ENCODE peak calls at places on chromosomes 13 and 19, in four cellular contexts. Y is K562, H is HL-60, X is GM12878. C is an unnamed sample.

GRCh38 chr13:105990256-105990958 is 545.1 kb downstream of the EFNB2 start:
- DNase-seq in H (no peak), Y (no peak), X (no peak), C (no peak)

GRCh38 chr19:5011476-5012238 is 42.7 kb downstream of the KDM4B start:
- DNase-seq in X (no peak), Y (no peak), H (no peak), C (no peak)

GRCh38 chr13:98476106-98476505 is 100.8 kb downstream of the STK24 start:
- DNase-seq in Y (no peak), H (no peak), X (no peak), C (peak)

GRCh38 chr13:111555268-111555633 is 234.8 kb downstream of the TEX29 start:
- DNase-seq in H (no peak), X (no peak), Y (no peak), C (no peak)

GRCh38 chr19:47377208-47377701 is 28.1 kb downstream of the DHX34 start:
- DNase-seq in H (no peak), Y (peak), X (no peak), C (no peak)

GRCh38 chr19:35291259-35291658 is 702 bp upstream of the MAG start:
- DNase-seq in Y (no peak), H (no peak), X (no peak), C (no peak)

GRCh38 chr19:16066611-16067104 is 9.6 kb upstream of the TPM4 start:
- DNase-seq in H (no peak), Y (peak), X (no peak), C (no peak)

GRCh38 chr13:94959616-94960015 is 247.3 kb upstream of the SOX21 start:
- DNase-seq in Y (no peak), H (no peak), X (no peak), C (no peak)

GRCh38 chr13:51618626-51619025 is 34.4 kb downstream of the WDFY2 start:
- DNase-seq in Y (no peak), H (no peak), X (no peak), C (no peak)

GRCh38 chr19:7942981-7943443 is 454 bp downstream of the TIMM44 start:
- DNase-seq in X (no peak), Y (no peak), H (no peak), C (no peak)

GRCh38 chr13:71866173-71867091 is 572 bp downstream of the DACH1 start:
- DNase-seq in Y (no peak), X (no peak), H (peak), C (peak)

GRCh38 chr19:22427587-22428298 is 5.6 kb upstream of the ZNF98 start:
- DNase-seq in Y (no peak), X (no peak), H (no peak), C (no peak)

GRCh38 chr13:98775844-98776598 is 23.5 kb upstream of the SLC15A1 start:
- DNase-seq in H (no peak), Y (peak), X (no peak), C (no peak)

GRCh38 chr19:18612772-18613588 is at the start of gene TMEM59L:
- DNase-seq in Y (no peak), H (no peak), X (no peak), C (no peak)

DNA sequence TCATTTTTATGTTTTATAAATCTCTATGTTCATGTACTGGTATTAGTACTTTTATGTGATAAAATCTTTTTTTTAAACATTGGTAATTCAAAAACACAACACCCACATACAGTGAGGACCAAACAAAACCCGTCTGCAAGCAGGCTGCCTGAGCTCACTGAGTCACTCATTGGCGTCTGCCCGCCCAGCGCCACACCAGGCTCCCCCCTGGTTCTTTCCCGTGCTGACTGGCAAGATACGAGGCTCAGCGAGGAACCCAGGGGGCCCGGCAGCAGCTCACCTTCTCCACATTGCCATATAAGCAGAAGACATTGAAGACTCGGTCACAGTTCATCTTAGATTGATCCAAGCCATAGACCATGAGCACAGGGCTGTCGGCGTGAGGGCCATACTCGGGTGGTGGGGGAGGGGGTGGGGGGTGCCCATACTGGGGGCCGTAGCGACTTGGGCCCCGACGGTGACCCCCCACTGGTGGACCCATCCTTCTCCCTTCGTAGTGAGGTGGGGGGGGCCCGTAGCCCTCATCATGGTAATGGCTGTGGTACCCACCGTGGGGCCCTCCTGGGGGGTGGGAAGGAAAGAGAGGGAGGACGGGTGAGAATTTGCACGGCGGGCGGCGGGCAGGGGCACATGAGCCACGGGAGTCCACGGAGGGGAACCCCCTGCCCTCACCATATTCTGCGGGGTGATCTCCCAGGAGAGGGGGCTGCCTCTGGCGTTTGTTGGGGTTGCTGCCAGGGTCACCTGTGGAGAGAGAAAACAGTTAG is 8.4 kb upstream of the ECH1 start:
- DNase-seq in X (no peak), H (no peak), Y (peak), C (no peak)
- TF ChIP-seq POLR2AphosphoS5 in X (no peak), H (no peak), Y (no peak), C (no peak)

GRCh38 chr13:36674337-36675212 is 755 bp downstream of the SERTM1 start:
- DNase-seq in X (no peak), Y (no peak), H (no peak), C (no peak)
- TF ChIP-seq SPI1 in X (no peak), Y (no peak), H (no peak), C (no peak)

GRCh38 chr13:74132768-74133656 is 1.2 kb downstream of the KLF12 start:
- DNase-seq in X (no peak), Y (no peak), H (no peak), C (no peak)

GRCh38 chr13:74134777-74135305 is 637 bp upstream of the KLF12 start:
- DNase-seq in Y (peak), X (no peak), H (no peak), C (peak)

GRCh38 chr13:74134226-74134776 is at the start of gene KLF12:
- DNase-seq in Y (peak), H (no peak), X (peak), C (peak)

GRCh38 chr13:74132152-74132767 is 1.9 kb downstream of the KLF12 start:
- DNase-seq in Y (no peak), H (no peak), X (no peak), C (no peak)

GRCh38 chr13:74133657-74134201 is 475 bp downstream of the KLF12 start:
- DNase-seq in X (peak), Y (no peak), H (no peak), C (peak)
- TF ChIP-seq POLR2AphosphoS5 in X (peak), Y (no peak), H (no peak), C (no peak)

GRCh38 chr19:57305056-57305455 is 15.2 kb upstream of the ZNF543 start:
- DNase-seq in X (no peak), Y (no peak), H (no peak), C (no peak)

GRCh38 chr19:57302727-57303401 is 17.4 kb upstream of the ZNF543 start:
- DNase-seq in X (no peak), Y (no peak), H (no peak), C (no peak)

DNA sequence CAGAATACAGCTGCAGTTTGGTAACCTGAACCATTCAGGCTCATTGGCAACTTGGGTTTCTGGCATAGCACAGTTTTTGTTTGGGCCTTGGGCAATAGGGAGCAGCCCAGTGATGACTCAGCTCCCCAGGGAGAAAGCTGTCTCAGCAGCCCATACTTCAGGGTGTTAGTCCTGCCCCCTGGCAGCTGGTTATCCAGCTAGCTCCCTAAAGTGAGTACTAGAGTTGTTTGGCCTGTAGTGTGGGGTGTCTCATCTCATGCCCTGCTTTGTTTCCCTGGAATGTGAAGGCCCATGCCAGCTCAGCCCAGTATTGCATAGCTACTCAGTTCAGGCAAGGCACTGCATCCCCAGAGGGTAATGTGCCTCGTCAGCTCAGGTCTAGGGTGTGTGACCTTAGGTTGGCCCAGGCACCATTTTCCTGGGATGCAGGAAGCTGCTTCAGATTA is 18.2 kb upstream of the ZNF543 start:
- DNase-seq in Y (no peak), X (no peak), H (no peak), C (no peak)
- TF ChIP-seq SPI1 in Y (no peak), X (no peak), H (no peak), C (no peak)

DNA sequence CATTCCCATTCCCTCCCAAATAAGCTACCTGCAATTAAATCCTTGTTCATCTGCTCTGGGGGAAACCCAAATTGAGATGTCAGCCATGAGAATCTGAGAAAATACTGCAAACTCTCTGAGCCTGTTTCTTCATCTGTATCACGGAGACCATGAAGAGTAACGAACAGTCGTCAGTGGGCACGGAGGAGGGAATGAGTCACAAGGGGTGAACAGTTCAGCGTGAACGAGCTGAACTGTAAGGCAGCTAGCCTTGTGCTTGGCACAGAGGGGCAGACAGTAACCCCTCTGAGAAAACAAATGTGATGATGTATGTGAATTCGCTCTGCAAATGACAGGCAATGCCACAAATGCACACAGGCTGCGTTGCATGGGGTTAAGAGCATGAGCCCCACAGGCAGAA is 288.7 kb downstream of the FOXO1 start:
- DNase-seq in X (no peak), Y (no peak), H (no peak), C (no peak)
- TF ChIP-seq POLR2AphosphoS5 in X (no peak), Y (no peak), H (no peak), C (no peak)

GRCh38 chr13:36431204-36432105 is 840 bp upstream of the CCNA1 start:
- DNase-seq in X (no peak), H (no peak), Y (no peak), C (no peak)
- TF ChIP-seq SPI1 in X (no peak), H (no peak), Y (no peak), C (no peak)

GRCh38 chr19:13156968-13157882 is 7.0 kb downstream of the IER2 start:
- DNase-seq in Y (no peak), H (no peak), X (no peak), C (no peak)

GRCh38 chr19:13159713-13160112 is 9.5 kb downstream of the IER2 start:
- DNase-seq in Y (no peak), H (no peak), X (no peak), C (no peak)

GRCh38 chr19:13162749-13163608 is 12.8 kb downstream of the IER2 start:
- DNase-seq in H (peak), Y (peak), X (peak), C (no peak)

GRCh38 chr19:13163609-13164364 is 13.6 kb downstream of the IER2 start:
- DNase-seq in H (no peak), X (no peak), Y (peak), C (no peak)

DNA sequence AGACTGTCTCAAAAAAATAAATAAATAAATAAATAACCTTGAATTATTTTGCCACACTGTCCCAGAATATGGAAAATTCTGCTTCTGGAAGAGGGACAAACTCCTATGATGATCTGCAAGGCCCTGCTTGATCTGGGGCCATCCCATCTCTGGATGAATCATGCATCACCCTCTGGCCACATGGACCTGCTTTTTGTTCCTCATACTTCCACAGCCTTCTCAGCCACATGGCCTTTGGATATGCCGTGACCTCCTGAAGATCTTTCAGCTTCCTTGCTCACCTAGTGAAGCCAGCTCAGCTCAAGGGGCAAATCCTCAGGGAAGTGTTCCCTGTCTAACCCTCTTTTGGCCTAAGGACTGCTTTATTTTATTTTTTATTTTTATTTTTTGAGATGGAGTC is 10.3 kb downstream of the IER2 start:
- DNase-seq in H (no peak), Y (no peak), X (no peak), C (no peak)
- TF ChIP-seq POLR2AphosphoS5 in H (no peak), Y (no peak), X (no peak), C (no peak)

DNA sequence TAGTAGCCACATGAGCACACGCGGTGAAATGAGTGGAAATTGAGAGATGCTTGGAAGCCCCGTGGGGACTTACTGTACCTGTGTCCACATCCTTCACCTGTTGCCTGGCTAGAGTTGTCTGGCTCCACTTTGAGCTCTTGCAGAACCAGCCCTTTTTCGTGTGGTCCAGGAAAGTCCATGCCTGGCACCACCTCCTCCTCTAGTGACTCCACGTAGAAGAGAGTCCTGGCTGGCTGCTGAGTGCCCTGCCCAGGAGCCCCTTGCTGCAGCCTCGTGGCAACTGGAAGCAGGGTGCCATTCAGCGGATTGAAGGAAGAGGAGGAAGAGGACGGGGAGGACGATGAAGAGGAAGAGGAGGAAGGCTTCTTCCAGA is 515 bp upstream of the ATXN8OS start:
- DNase-seq in Y (no peak), X (no peak), H (no peak), C (no peak)
- TF ChIP-seq SPI1 in Y (no peak), X (no peak), H (no peak), C (no peak)

C was measured in GM12891.